ENCODE peak calls at places on chromosomes 1 and 21, in eight cellular contexts. C is sigmoid colon, Q is suprapubic skin, D is SK-N-SH, W is GM12878, X is transverse colon, B is esophagus muscularis mucosa, T is upper lobe of left lung. L is an unnamed sample.
A peak's percentile ranks its signal among the peaks of the same experiment; 100 is the strongest.

GRCh38 chr1:147579532-147580199 is 38.4 kb downstream of the BCL9 start:
- DNase-seq in C (no peak), Q (no peak), D (no peak), W (no peak), X (peak; percentile 35), B (no peak), T (peak; percentile 72), L (peak; percentile 29)

GRCh38 chr1:204685236-204686006 is at the start of gene LRRN2:
- DNase-seq in C (peak; percentile 75), Q (no peak), D (peak; percentile 85), W (no peak), X (peak; percentile 60), B (no peak), T (no peak), L (no peak)

GRCh38 chr1:51423098-51423821 is 92.9 kb upstream of the TTC39A start:
- DNase-seq in C (no peak), Q (no peak), D (no peak), W (no peak), X (no peak), B (no peak), T (no peak), L (no peak)

GRCh38 chr1:26225033-26225831 is 8.8 kb upstream of the CEP85 start:
- DNase-seq in C (peak; percentile 70), Q (no peak), D (peak; percentile 87), W (no peak), X (peak; percentile 78), B (no peak), T (peak; percentile 84), L (peak; percentile 80)

GRCh38 chr21:37866027-37866426 is 50.2 kb downstream of the KCNJ6 start:
- DNase-seq in C (no peak), Q (no peak), D (no peak), W (no peak), X (no peak), B (no peak), T (peak; percentile 52), L (no peak)

GRCh38 chr1:81547912-81548303 is 252.8 kb upstream of the ADGRL2 start:
- DNase-seq in C (no peak), Q (no peak), D (no peak), W (peak; percentile 33), X (no peak), B (no peak), T (no peak), L (no peak)

GRCh38 chr1:167165948-167166702 is 54.6 kb upstream of the POU2F1 start:
- DNase-seq in C (no peak), Q (no peak), D (no peak), W (no peak), X (peak; percentile 33), B (no peak), T (no peak), L (no peak)

GRCh38 chr1:149936992-149937705 is 470 bp upstream of the MTMR11 start:
- DNase-seq in C (no peak), Q (no peak), D (no peak), W (no peak), X (peak; percentile 72), B (no peak), T (peak; percentile 68), L (no peak)

GRCh38 chr1:179437171-179437570 is 71.4 kb downstream of the AXDND1 start:
- DNase-seq in C (no peak), Q (no peak), D (no peak), W (no peak), X (no peak), B (no peak), T (no peak), L (no peak)

GRCh38 chr1:23210351-23210785 is 6.9 kb downstream of the HTR1D start:
- DNase-seq in C (no peak), Q (no peak), D (no peak), W (no peak), X (no peak), B (no peak), T (no peak), L (no peak)

GRCh38 chr21:44458971-44459711 is 3.8 kb downstream of the LRRC3 start:
- DNase-seq in C (peak; percentile 60), Q (no peak), D (no peak), W (no peak), X (no peak), B (no peak), T (no peak), L (no peak)

GRCh38 chr1:174911626-174912025 is 88.1 kb upstream of the CACYBP start:
- DNase-seq in C (no peak), Q (no peak), D (no peak), W (no peak), X (no peak), B (no peak), T (no peak), L (no peak)

GRCh38 chr1:208190784-208191183 is 53.4 kb downstream of the PLXNA2 start:
- DNase-seq in C (no peak), Q (no peak), D (no peak), W (no peak), X (no peak), B (no peak), T (no peak), L (no peak)

GRCh38 chr1:164743991-164744390 is 185.0 kb downstream of the PBX1 start:
- DNase-seq in C (no peak), Q (no peak), D (no peak), W (no peak), X (no peak), B (no peak), T (no peak), L (no peak)

GRCh38 chr1:165408518-165408917 is 36.4 kb downstream of the RXRG start:
- DNase-seq in C (no peak), Q (no peak), D (peak; percentile 20), W (no peak), X (no peak), B (no peak), T (peak; percentile 42), L (peak; percentile 32)

GRCh38 chr1:185400057-185400456 is 83.0 kb upstream of the IVNS1ABP start:
- DNase-seq in C (no peak), Q (no peak), D (no peak), W (no peak), X (no peak), B (no peak), T (no peak), L (no peak)

GRCh38 chr1:226549937-226550670 is 1.5 kb downstream of the STUM start:
- DNase-seq in C (peak; percentile 89), Q (no peak), D (peak; percentile 84), W (no peak), X (peak; percentile 59), B (no peak), T (no peak), L (peak; percentile 68)

GRCh38 chr1:29647581-29647980 is 411.3 kb downstream of the PTPRU start:
- DNase-seq in C (no peak), Q (no peak), D (no peak), W (no peak), X (no peak), B (no peak), T (no peak), L (no peak)

GRCh38 chr1:175278729-175279128 is 86.2 kb upstream of the KIAA0040 start:
- DNase-seq in C (no peak), Q (no peak), D (no peak), W (no peak), X (no peak), B (no peak), T (no peak), L (no peak)

GRCh38 chr1:160277330-160277729 is 7.6 kb downstream of the PEX19 start:
- DNase-seq in C (no peak), Q (no peak), D (no peak), W (no peak), X (no peak), B (no peak), T (no peak), L (no peak)

GRCh38 chr21:39046236-39046911 is 136.9 kb downstream of the PSMG1 start:
- DNase-seq in C (peak; percentile 30), Q (no peak), D (no peak), W (no peak), X (no peak), B (no peak), T (no peak), L (no peak)

GRCh38 chr1:23422313-23422877 is 2.2 kb downstream of the TCEA3 start:
- DNase-seq in C (peak; percentile 90), Q (no peak), D (peak; percentile 73), W (no peak), X (peak; percentile 89), B (no peak), T (peak; percentile 88), L (peak; percentile 76)

GRCh38 chr1:192993426-192994085 is 65.6 kb downstream of the UCHL5 start:
- DNase-seq in C (no peak), Q (no peak), D (no peak), W (no peak), X (no peak), B (no peak), T (no peak), L (no peak)

GRCh38 chr1:192994141-192994540 is 65.0 kb downstream of the UCHL5 start:
- DNase-seq in C (no peak), Q (no peak), D (no peak), W (no peak), X (no peak), B (no peak), T (no peak), L (no peak)

GRCh38 chr1:192998536-192998935 is 60.6 kb downstream of the UCHL5 start:
- DNase-seq in C (no peak), Q (no peak), D (no peak), W (no peak), X (no peak), B (no peak), T (no peak), L (no peak)
- TF ChIP-seq EP300 in C (no peak), Q (no peak), D (no peak), W (no peak), X (no peak), B (no peak), T (no peak), L (no peak)

GRCh38 chr1:903305-903704 is 20.4 kb upstream of the SAMD11 start:
- DNase-seq in C (no peak), Q (peak; percentile 58), D (no peak), W (no peak), X (no peak), B (peak; percentile 86), T (no peak), L (no peak)
- H3K27me3 ChIP-seq in C (no peaks in the 10 kb centered on the region), Q (peaks cover 19% of the 10 kb centered on the region), D (no peaks in the 10 kb centered on the region), W (no peaks in the 10 kb centered on the region), X (peaks cover 68% of the 10 kb centered on the region), B (no peaks in the 10 kb centered on the region), T (peaks cover 20% of the 10 kb centered on the region), L (peaks cover 8% of the 10 kb centered on the region)

GRCh38 chr1:39089811-39090519 is 63.8 kb downstream of the NDUFS5 start:
- DNase-seq in C (no peak), Q (no peak), D (no peak), W (no peak), X (no peak), B (no peak), T (no peak), L (no peak)
- TF ChIP-seq POLR2AphosphoS5 in C (no peak), Q (no peak), D (no peak), W (no peak), X (no peak), B (no peak), T (no peak), L (no peak)

DNA sequence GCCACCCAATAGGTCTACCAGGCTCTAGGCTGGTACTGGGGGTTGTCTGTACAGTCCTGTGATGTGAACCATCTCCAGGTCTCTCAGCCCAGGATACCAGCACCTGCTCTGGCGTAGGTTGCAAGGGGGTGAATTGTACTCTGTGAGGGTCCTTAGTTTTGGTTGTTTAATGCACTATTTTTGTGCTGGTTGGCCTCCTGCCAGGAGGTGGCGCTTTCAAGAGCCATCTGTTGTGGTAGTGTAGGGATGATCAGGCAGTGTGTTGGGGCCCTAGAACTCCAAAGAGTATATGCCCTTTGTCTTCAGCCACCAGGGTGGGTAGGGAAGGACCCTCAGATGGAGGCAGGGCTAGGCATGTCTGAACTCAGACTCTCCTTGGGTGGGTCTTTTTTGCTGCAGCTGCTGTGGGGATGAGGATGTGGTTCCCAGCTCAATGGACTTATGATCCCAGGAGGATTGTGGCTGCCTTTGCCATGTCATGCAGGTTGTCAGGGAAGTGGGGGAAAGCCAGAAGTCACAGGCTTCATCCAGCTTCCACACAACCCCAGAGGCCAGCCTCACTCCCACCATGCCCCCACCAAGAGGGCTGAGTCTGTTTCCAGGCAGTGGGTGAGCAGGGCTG is 301.8 kb upstream of the CHRM3 start:
- DNase-seq in C (no peak), Q (no peak), D (no peak), W (no peak), X (no peak), B (no peak), T (no peak), L (no peak)
- TF ChIP-seq EP300 in C (no peak), Q (no peak), D (no peak), W (no peak), X (no peak), B (no peak), T (no peak), L (no peak)

L was measured in stomach.